ENCODE peak calls at places on chromosomes 16 and 17, in ten cellular contexts. B is BE2C, L is cardiac muscle cell, S is PC-9, J is pancreas, W is fibroblast of lung, I is GM12878, P is Caco-2, K is lower lobe of right lung, C is Panc1. Z is an unnamed sample. For H3K4me1, the result is how much of the 10 kb centered on the place peaks cover.

GRCh38 chr17:71085238-71086033 is 916.1 kb downstream of the KCNJ2 start:
- DNase-seq in J (no peak), C (no peak), K (no peak), W (peak), B (peak), L (peak), S (peak), I (no peak), P (peak), Z (no peak)

GRCh38 chr17:81419333-81419885 is 24.2 kb downstream of the BAHCC1 start:
- DNase-seq in J (peak), S (peak), I (no peak), B (peak), W (peak), P (peak), K (peak), L (peak), C (no peak), Z (no peak)

GRCh38 chr16:72937360-72937759 is 110.6 kb downstream of the ZFHX3 start:
- DNase-seq in P (no peak), J (no peak), I (no peak), W (no peak), B (no peak), L (no peak), S (no peak), K (no peak), C (no peak), Z (no peak)

GRCh38 chr16:79402356-79402755 is 198.2 kb downstream of the MAF start:
- DNase-seq in K (no peak), B (no peak), J (no peak), L (no peak), C (no peak), I (no peak), W (no peak), P (peak), S (peak), Z (no peak)

GRCh38 chr17:21523482-21524210 is 147.5 kb downstream of the KCNJ12 start:
- DNase-seq in I (no peak), C (no peak), J (no peak), K (no peak), W (no peak), L (no peak), P (no peak), B (no peak), S (no peak), Z (no peak)

GRCh38 chr17:41718287-41718645 is 6.1 kb downstream of the GAST start:
- DNase-seq in C (no peak), I (no peak), L (no peak), K (no peak), S (no peak), J (no peak), P (no peak), B (no peak), W (no peak), Z (no peak)

GRCh38 chr16:10862432-10862831 is 14.6 kb upstream of the CIITA start:
- DNase-seq in P (no peak), L (peak), B (no peak), I (no peak), J (no peak), C (peak), K (peak), W (peak), S (peak), Z (no peak)

GRCh38 chr17:18964018-18964351 is 12.0 kb downstream of the SLC5A10 start:
- DNase-seq in W (no peak), L (no peak), P (no peak), S (no peak), C (no peak), B (no peak), K (no peak), I (no peak), J (no peak), Z (no peak)

GRCh38 chr17:37818689-37819088 is 73.8 kb upstream of the HNF1B start:
- DNase-seq in W (no peak), J (no peak), P (no peak), K (peak), L (no peak), C (no peak), B (no peak), I (no peak), S (peak), Z (no peak)

GRCh38 chr16:70695351-70696070 is 9.7 kb upstream of the MTSS2 start:
- DNase-seq in I (no peak), K (peak), J (no peak), W (no peak), L (no peak), B (peak), S (peak), P (no peak), C (no peak), Z (no peak)

GRCh38 chr17:19317359-19318095 is 45.0 kb downstream of the B9D1 start:
- DNase-seq in S (peak), L (peak), I (no peak), K (peak), W (peak), J (peak), P (peak), B (peak), C (no peak), Z (no peak)

GRCh38 chr17:18988546-18989173 is 15.9 kb downstream of the FAM83G start:
- DNase-seq in S (no peak), J (no peak), W (no peak), P (peak), L (no peak), K (no peak), I (no peak), C (no peak), B (no peak), Z (no peak)

GRCh38 chr17:65783845-65784334 is 222.4 kb upstream of the AXIN2 start:
- DNase-seq in P (no peak), C (peak), K (no peak), B (no peak), J (no peak), W (peak), S (peak), I (no peak), L (peak), Z (no peak)

GRCh38 chr17:39738568-39738901 is 797 bp downstream of the GRB7 start:
- DNase-seq in I (no peak), B (no peak), S (peak), P (peak), L (no peak), C (no peak), W (no peak), K (no peak), J (peak), Z (no peak)

GRCh38 chr16:56931769-56932587 is at the start of gene HERPUD1:
- DNase-seq in L (peak), C (peak), W (peak), I (peak), S (peak), J (peak), K (peak), P (peak), B (peak), Z (peak)

GRCh38 chr17:51056813-51057510 is 63.7 kb downstream of the SPAG9 start:
- DNase-seq in C (no peak), S (peak), J (no peak), B (peak), I (no peak), W (peak), K (no peak), P (peak), L (peak), Z (no peak)

GRCh38 chr16:88800277-88800592 is 3.4 kb upstream of the CDT1 start:
- DNase-seq in S (no peak), C (no peak), W (no peak), P (no peak), K (no peak), B (no peak), J (no peak), I (no peak), L (no peak), Z (no peak)

GRCh38 chr16:19348578-19349315 is 63.2 kb downstream of the CLEC19A start:
- DNase-seq in S (no peak), K (no peak), P (no peak), J (no peak), B (peak), C (no peak), I (no peak), W (no peak), L (no peak), Z (no peak)

GRCh38 chr16:19348125-19348524 is 62.6 kb downstream of the CLEC19A start:
- DNase-seq in C (no peak), L (no peak), I (no peak), K (no peak), P (no peak), B (no peak), J (no peak), W (no peak), S (no peak), Z (no peak)

GRCh38 chr16:19344224-19344801 is 58.8 kb downstream of the CLEC19A start:
- DNase-seq in P (no peak), C (no peak), J (no peak), B (no peak), L (no peak), K (peak), S (no peak), I (no peak), W (no peak), Z (no peak)

GRCh38 chr16:19344980-19345379 is 59.4 kb downstream of the CLEC19A start:
- DNase-seq in S (no peak), P (no peak), L (no peak), B (no peak), W (no peak), J (no peak), I (no peak), C (no peak), K (no peak), Z (no peak)

DNA sequence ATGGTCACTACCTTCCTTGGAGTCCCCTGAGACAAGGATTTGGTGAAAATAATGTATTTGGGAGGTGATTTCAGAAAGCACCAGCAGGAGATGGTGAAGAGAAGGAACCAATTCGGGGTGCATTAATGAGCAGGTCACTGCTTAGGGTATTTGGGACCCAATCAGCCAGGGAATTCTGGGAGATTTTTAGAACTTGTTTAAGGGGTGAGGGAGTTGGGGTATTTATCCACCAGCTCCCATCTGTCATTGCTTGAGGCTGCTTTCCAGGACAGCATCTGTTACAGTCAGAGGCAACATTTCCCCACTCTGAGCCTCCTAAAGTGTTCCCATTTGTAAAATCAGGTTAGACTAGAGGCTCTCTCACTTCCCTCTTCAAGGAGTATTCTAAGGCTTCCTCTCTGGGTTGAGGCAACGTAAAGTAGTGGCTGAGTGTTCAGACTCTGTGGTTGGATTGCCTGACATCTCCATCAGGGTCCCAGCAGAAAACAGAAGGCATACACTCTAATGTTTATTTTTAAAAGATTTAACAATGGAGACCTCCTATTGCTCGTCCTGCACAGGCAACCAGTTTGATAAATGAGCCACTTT is 60.9 kb downstream of the CLEC19A start:
- DNase-seq in P (no peak), B (no peak), W (no peak), J (no peak), S (no peak), C (no peak), I (no peak), K (no peak), L (no peak), Z (no peak)
- H3K4me1 ChIP-seq in P (under half), B (under half), W (under half), J (under half), S (under half), C (under half), I (under half), K (under half), L (under half), Z (under half)

DNA sequence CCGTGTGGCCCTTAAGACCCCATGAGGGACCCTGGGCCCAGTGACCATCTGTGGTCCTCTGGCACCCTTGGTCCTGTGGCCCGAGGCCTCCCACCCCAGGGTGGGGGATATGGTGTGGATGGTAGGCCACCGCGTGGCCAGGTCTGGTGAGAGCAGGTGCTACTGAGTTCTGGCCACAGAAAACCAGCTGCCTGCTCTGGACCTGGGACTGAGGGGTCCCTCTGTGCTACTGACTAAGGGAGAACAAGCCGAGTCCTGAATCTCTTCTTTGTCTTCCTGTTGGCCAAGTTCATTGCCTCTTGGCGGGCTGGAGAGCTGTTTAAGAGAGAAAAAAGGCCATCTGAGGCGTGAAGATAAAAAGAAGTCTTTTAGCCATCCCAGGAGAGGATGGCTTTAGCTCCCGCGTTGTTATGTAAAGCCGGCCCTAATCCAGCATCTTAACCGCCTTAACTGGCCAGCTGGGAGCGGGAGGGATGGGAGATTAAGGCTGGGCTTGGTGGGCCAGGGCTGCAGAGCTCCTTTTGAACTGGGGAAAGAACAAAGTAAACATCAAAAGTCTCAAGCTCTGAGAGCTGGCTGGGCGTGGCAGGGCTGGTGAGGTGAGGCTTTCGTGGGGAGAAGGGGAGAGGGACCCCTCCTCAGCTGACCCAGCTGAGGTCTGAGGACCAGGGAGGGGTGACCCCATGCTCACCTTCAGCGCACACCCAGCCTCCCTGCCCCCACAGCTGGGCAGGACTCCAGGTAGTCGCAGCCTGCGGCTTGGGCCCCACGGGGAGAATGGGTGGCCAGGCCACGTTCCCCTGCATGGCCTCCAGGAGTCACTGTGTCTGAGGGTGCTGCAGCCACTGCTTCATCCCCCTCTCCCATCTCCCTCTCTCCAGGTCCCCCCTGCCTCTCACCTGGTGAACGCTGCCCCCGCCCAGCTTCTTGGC is 62.4 kb downstream of the NKD1 start:
- DNase-seq in K (no peak), W (no peak), B (no peak), C (no peak), S (no peak), J (no peak), I (no peak), L (no peak), P (no peak), Z (no peak)
- H3K4me1 ChIP-seq in K (under half), W (under half), B (under half), C (under half), S (under half), J (under half), I (under half), L (under half), P (under half), Z (under half)

GRCh38 chr16:2466667-2467300 is 4.3 kb upstream of the NTN3 start:
- DNase-seq in L (no peak), W (no peak), K (no peak), P (no peak), J (no peak), S (no peak), C (no peak), I (no peak), B (no peak), Z (no peak)

GRCh38 chr16:2468725-2469398 is 2.2 kb upstream of the NTN3 start:
- DNase-seq in S (peak), C (no peak), W (no peak), B (peak), P (peak), I (peak), L (no peak), K (no peak), J (no peak), Z (no peak)

GRCh38 chr16:2467301-2468141 is 3.6 kb upstream of the NTN3 start:
- DNase-seq in B (peak), J (peak), C (no peak), I (no peak), W (peak), P (peak), L (peak), S (peak), K (peak), Z (no peak)

GRCh38 chr16:2469399-2470233 is 1.5 kb upstream of the NTN3 start:
- DNase-seq in J (no peak), I (no peak), P (no peak), L (no peak), S (no peak), C (no peak), K (no peak), B (no peak), W (no peak), Z (no peak)

DNA sequence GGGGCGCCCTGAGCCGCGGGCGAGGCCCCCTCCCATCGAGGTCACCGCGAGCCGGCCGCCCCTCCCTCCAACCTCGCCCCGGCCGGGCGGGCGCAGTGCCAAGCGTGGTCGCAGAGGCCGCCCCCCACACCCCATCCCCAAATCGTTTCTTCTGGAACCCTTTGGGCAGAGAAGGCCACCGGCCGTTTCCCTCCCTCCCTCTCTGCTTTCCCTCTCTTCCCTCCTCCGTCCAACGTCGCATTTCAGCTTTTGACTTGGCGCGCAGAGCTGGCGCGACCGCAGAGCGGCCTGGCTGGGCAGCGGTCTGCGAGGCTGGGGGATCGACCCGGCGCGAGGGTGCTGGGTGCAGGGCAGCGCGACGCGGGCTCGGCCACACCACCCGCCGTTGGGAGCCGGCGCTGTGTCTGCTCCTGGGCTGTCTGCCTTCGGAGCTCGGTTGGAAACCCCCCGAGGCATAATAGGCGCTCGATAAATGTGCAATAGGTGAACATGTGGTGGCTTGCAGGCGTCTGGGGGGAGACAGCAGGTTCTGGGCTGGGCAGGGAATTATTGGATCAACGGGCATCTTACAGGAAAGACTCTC is 2.9 kb upstream of the NTN3 start:
- DNase-seq in B (peak), J (no peak), C (no peak), K (no peak), S (peak), P (peak), L (no peak), I (no peak), W (no peak), Z (no peak)
- H3K4me1 ChIP-seq in B (under half), J (under half), C (under half), K (under half), S (under half), P (under half), L (under half), I (under half), W (under half), Z (under half)

GRCh38 chr17:57633236-57633635 is 111.9 kb downstream of the CCDC182 start:
- DNase-seq in P (no peak), S (no peak), J (no peak), K (no peak), L (no peak), B (no peak), C (no peak), W (no peak), I (no peak), Z (no peak)

GRCh38 chr17:57634713-57635465 is 110.2 kb downstream of the CCDC182 start:
- DNase-seq in P (no peak), L (no peak), W (peak), S (no peak), J (no peak), C (no peak), K (no peak), I (no peak), B (no peak), Z (no peak)

GRCh38 chr17:57629886-57630285 is 115.2 kb downstream of the CCDC182 start:
- DNase-seq in C (no peak), L (no peak), S (no peak), B (no peak), I (no peak), J (no peak), W (no peak), K (no peak), P (no peak), Z (no peak)

GRCh38 chr17:57630736-57631135 is 114.4 kb downstream of the CCDC182 start:
- DNase-seq in K (no peak), J (no peak), B (no peak), L (no peak), P (no peak), I (no peak), S (no peak), W (no peak), C (no peak), Z (no peak)

DNA sequence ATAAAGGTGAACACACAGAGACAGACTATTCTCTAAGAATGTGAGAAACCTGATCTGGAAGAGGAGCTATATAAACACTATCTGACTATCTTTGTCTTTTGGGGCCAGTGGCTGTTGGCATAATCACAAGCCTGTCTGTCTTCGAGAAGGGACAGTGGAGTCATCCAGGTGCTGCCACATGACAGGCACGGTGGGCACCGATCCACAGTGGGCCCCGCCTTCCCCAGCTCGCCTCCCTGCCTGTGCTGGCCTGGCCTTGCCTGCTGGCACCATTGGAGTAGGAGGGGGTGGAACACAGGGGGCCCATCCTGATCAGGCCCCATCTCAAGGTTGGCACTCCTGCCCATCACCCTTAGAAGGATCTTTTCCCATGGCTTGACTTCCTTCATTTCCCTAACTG is 112.8 kb downstream of the CCDC182 start:
- DNase-seq in C (no peak), S (no peak), P (no peak), B (no peak), L (no peak), I (no peak), J (no peak), K (no peak), W (no peak), Z (no peak)
- H3K4me1 ChIP-seq in C (under half), S (under half), P (under half), B (under half), L (under half), I (under half), J (under half), K (under half), W (under half), Z (under half)

DNA sequence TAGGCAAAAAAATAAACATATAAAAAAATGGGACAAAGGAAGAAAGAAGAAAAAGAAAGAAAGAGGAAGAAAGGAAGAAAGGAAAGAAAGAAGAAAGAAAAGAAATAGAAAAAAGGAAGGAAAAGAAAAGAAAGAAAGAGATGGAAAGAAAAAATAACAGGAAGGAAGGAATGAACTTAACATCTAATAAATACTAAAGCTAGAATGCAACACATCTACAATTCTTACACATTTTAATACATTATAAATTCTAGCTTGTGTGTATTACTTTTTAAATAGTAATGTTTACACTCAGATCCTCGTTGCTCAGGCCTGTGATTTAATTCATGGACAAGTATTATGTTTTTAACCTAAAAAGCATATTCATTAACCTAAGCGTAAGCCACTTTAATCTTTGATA is 703.0 kb upstream of the KIF2B start:
- DNase-seq in P (no peak), C (no peak), W (no peak), J (no peak), I (no peak), K (no peak), L (no peak), S (no peak), B (no peak), Z (no peak)
- H3K4me1 ChIP-seq in P (under half), C (under half), W (under half), J (under half), I (under half), K (under half), L (under half), S (under half), B (under half), Z (under half)

GRCh38 chr17:7484964-7485377 is 805 bp downstream of the POLR2A start:
- DNase-seq in P (no peak), B (no peak), K (no peak), J (no peak), S (no peak), C (no peak), W (no peak), I (no peak), L (no peak), Z (no peak)
- H3K4me1 ChIP-seq in P (under half), B (under half), K (half or more), J (under half), S (under half), C (under half), W (under half), I (under half), L (under half), Z (under half)